ENCODE peak calls at places on chromosomes 13 and 19, in five cellular contexts. One of them, this sample, is unnamed.

GRCh38 chr19:8325454-8325853 is 4.2 kb downstream of the RPS28 start:
- DNase-seq in PC-3: no peak
- DNase-seq in GM23248: no peak
- DNase-seq in GM23338: no peak
- DNase-seq in hepatocyte: no peak
- DNase-seq in this sample: no peak

GRCh38 chr13:92717857-92718256 is 508.8 kb upstream of the GPC6 start:
- DNase-seq in GM23248: no peak
- DNase-seq in hepatocyte: no peak
- DNase-seq in GM23338: no peak
- DNase-seq in PC-3: no peak
- DNase-seq in this sample: no peak

GRCh38 chr19:3034845-3035541 is 5.9 kb upstream of the TLE2 start:
- DNase-seq in PC-3: no peak
- DNase-seq in GM23248: peak
- DNase-seq in GM23338: peak
- DNase-seq in hepatocyte: peak
- DNase-seq in this sample: no peak

GRCh38 chr13:113883314-113883811 is 19.5 kb upstream of the GAS6 start:
- DNase-seq in hepatocyte: no peak
- DNase-seq in GM23248: no peak
- DNase-seq in GM23338: no peak
- DNase-seq in PC-3: no peak
- DNase-seq in this sample: no peak

GRCh38 chr13:43698743-43699142 is 88.0 kb downstream of the ENOX1 start:
- DNase-seq in PC-3: no peak
- DNase-seq in GM23338: no peak
- DNase-seq in GM23248: peak
- DNase-seq in hepatocyte: peak
- DNase-seq in this sample: no peak

GRCh38 chr19:17306285-17306714 is 628 bp downstream of the MRPL34 start:
- DNase-seq in GM23248: no peak
- DNase-seq in hepatocyte: no peak
- DNase-seq in PC-3: peak
- DNase-seq in GM23338: peak
- DNase-seq in this sample: no peak

GRCh38 chr19:1829958-1830357 is 17.9 kb upstream of the ATP8B3 start:
- DNase-seq in GM23338: no peak
- DNase-seq in hepatocyte: no peak
- DNase-seq in PC-3: no peak
- DNase-seq in GM23248: no peak
- DNase-seq in this sample: no peak

GRCh38 chr13:36432106-36432544 is at the start of gene CCNA1:
- DNase-seq in PC-3: peak
- DNase-seq in GM23338: peak
- DNase-seq in GM23248: peak
- DNase-seq in hepatocyte: peak
- DNase-seq in this sample: no peak

GRCh38 chr13:114078501-114079451 is 53.6 kb downstream of the RASA3 start:
- DNase-seq in PC-3: peak
- DNase-seq in hepatocyte: peak
- DNase-seq in GM23338: no peak
- DNase-seq in GM23248: peak
- DNase-seq in this sample: no peak

GRCh38 chr19:52687658-52688057 is 47.2 kb downstream of the ZNF611 start:
- DNase-seq in PC-3: no peak
- DNase-seq in hepatocyte: no peak
- DNase-seq in GM23248: no peak
- DNase-seq in GM23338: no peak
- DNase-seq in this sample: no peak

GRCh38 chr19:51359294-51359693 is 6.9 kb downstream of the ETFB start:
- DNase-seq in GM23338: no peak
- DNase-seq in PC-3: peak
- DNase-seq in GM23248: peak
- DNase-seq in hepatocyte: peak
- DNase-seq in this sample: no peak

GRCh38 chr13:98300956-98301641 is 124.0 kb upstream of the RNF113B start:
- DNase-seq in GM23248: peak
- DNase-seq in PC-3: peak
- DNase-seq in GM23338: no peak
- DNase-seq in hepatocyte: peak
- DNase-seq in this sample: no peak

GRCh38 chr13:100209857-100210580 is 121.1 kb downstream of the PCCA start:
- DNase-seq in GM23248: peak
- DNase-seq in GM23338: no peak
- DNase-seq in hepatocyte: no peak
- DNase-seq in PC-3: peak
- DNase-seq in this sample: no peak

GRCh38 chr19:39840492-39840891 is 5.7 kb downstream of the FBL start:
- DNase-seq in GM23338: no peak
- DNase-seq in PC-3: no peak
- DNase-seq in hepatocyte: no peak
- DNase-seq in GM23248: no peak
- DNase-seq in this sample: no peak

GRCh38 chr13:81184556-81185265 is 843.8 kb upstream of the SPRY2 start:
- DNase-seq in PC-3: peak
- DNase-seq in GM23248: no peak
- DNase-seq in hepatocyte: no peak
- DNase-seq in GM23338: no peak
- DNase-seq in this sample: no peak

GRCh38 chr19:21398851-21399250 is 1.9 kb downstream of the ZNF493 start:
- DNase-seq in GM23338: no peak
- DNase-seq in hepatocyte: no peak
- DNase-seq in GM23248: peak
- DNase-seq in PC-3: no peak
- DNase-seq in this sample: no peak

GRCh38 chr13:113474179-113474578 is 16.3 kb downstream of the DCUN1D2 start:
- DNase-seq in GM23338: no peak
- DNase-seq in GM23248: peak
- DNase-seq in PC-3: no peak
- DNase-seq in hepatocyte: no peak
- DNase-seq in this sample: no peak

GRCh38 chr13:99415014-99415650 is 86.1 kb upstream of the TM9SF2 start:
- DNase-seq in hepatocyte: no peak
- DNase-seq in PC-3: no peak
- DNase-seq in GM23338: no peak
- DNase-seq in GM23248: no peak
- DNase-seq in this sample: no peak

GRCh38 chr13:102688306-102688973 is 6.4 kb downstream of the METTL21C start:
- DNase-seq in PC-3: no peak
- DNase-seq in GM23338: peak
- DNase-seq in GM23248: no peak
- DNase-seq in hepatocyte: no peak
- DNase-seq in this sample: no peak

GRCh38 chr19:46813570-46814358 is 25.4 kb upstream of the SLC1A5 start:
- DNase-seq in PC-3: peak
- DNase-seq in GM23338: no peak
- DNase-seq in GM23248: no peak
- DNase-seq in hepatocyte: no peak
- DNase-seq in this sample: no peak

GRCh38 chr19:38062959-38063786 is 156.2 kb downstream of the SIPA1L3 start:
- DNase-seq in GM23338: no peak
- DNase-seq in GM23248: no peak
- DNase-seq in PC-3: no peak
- DNase-seq in hepatocyte: no peak
- DNase-seq in this sample: no peak

GRCh38 chr13:97478247-97478646 is 44.3 kb downstream of the RAP2A start:
- DNase-seq in PC-3: no peak
- DNase-seq in GM23248: no peak
- DNase-seq in GM23338: peak
- DNase-seq in hepatocyte: no peak
- DNase-seq in this sample: no peak

GRCh38 chr19:41189425-41190065 is 3.5 kb upstream of the CYP2S1 start:
- DNase-seq in hepatocyte: no peak
- DNase-seq in GM23338: peak
- DNase-seq in GM23248: no peak
- DNase-seq in PC-3: peak
- DNase-seq in this sample: no peak

GRCh38 chr19:42850981-42851717 is 28.4 kb downstream of the PSG1 start:
- DNase-seq in PC-3: peak
- DNase-seq in hepatocyte: no peak
- DNase-seq in GM23338: no peak
- DNase-seq in GM23248: peak
- DNase-seq in this sample: no peak

GRCh38 chr13:100124265-100124664 is 35.4 kb downstream of the PCCA start:
- DNase-seq in GM23248: peak
- DNase-seq in GM23338: no peak
- DNase-seq in hepatocyte: no peak
- DNase-seq in PC-3: no peak
- DNase-seq in this sample: no peak

GRCh38 chr13:36456577-36456976 is 24.3 kb downstream of the CCNA1 start:
- DNase-seq in hepatocyte: no peak
- DNase-seq in GM23248: no peak
- DNase-seq in GM23338: no peak
- DNase-seq in PC-3: no peak
- DNase-seq in this sample: no peak

GRCh38 chr13:103835052-103835451 is 768.8 kb upstream of the SLC10A2 start:
- DNase-seq in PC-3: no peak
- DNase-seq in GM23338: no peak
- DNase-seq in hepatocyte: no peak
- DNase-seq in GM23248: no peak
- DNase-seq in this sample: no peak

GRCh38 chr13:111043575-111043982 is 71.5 kb upstream of the ARHGEF7 start:
- DNase-seq in GM23338: no peak
- DNase-seq in hepatocyte: no peak
- DNase-seq in GM23248: peak
- DNase-seq in PC-3: peak
- DNase-seq in this sample: no peak

GRCh38 chr19:49442354-49442753 is 1.0 kb upstream of the SLC17A7 start:
- DNase-seq in hepatocyte: no peak
- DNase-seq in GM23248: peak
- DNase-seq in PC-3: peak
- DNase-seq in GM23338: peak
- DNase-seq in this sample: no peak

GRCh38 chr13:63435668-63436275 is 2020.1 kb upstream of the PCDH20 start:
- DNase-seq in GM23248: peak
- DNase-seq in PC-3: peak
- DNase-seq in GM23338: no peak
- DNase-seq in hepatocyte: peak
- DNase-seq in this sample: no peak

GRCh38 chr13:49739498-49740187 is 48.4 kb upstream of the EBPL start:
- DNase-seq in PC-3: no peak
- DNase-seq in GM23248: no peak
- DNase-seq in hepatocyte: no peak
- DNase-seq in GM23338: no peak
- DNase-seq in this sample: no peak

GRCh38 chr13:46668302-46668720 is 115.3 kb downstream of the LRCH1 start:
- DNase-seq in GM23248: peak
- DNase-seq in hepatocyte: no peak
- DNase-seq in PC-3: peak
- DNase-seq in GM23338: no peak
- DNase-seq in this sample: no peak

GRCh38 chr13:48110930-48111721 is 16.2 kb upstream of the MED4 start:
- DNase-seq in PC-3: no peak
- DNase-seq in GM23248: no peak
- DNase-seq in GM23338: no peak
- DNase-seq in hepatocyte: no peak
- DNase-seq in this sample: no peak

GRCh38 chr19:1302534-1303239 is 17.0 kb downstream of the EFNA2 start:
- DNase-seq in GM23338: no peak
- DNase-seq in hepatocyte: no peak
- DNase-seq in PC-3: no peak
- DNase-seq in GM23248: no peak
- DNase-seq in this sample: no peak

GRCh38 chr13:28739376-28739775 is 20.6 kb upstream of the SLC46A3 start:
- DNase-seq in GM23248: no peak
- DNase-seq in PC-3: no peak
- DNase-seq in GM23338: no peak
- DNase-seq in hepatocyte: no peak
- DNase-seq in this sample: no peak

GRCh38 chr13:28743499-28744083 is 24.8 kb upstream of the SLC46A3 start:
- DNase-seq in hepatocyte: no peak
- DNase-seq in GM23338: no peak
- DNase-seq in PC-3: no peak
- DNase-seq in GM23248: no peak
- DNase-seq in this sample: no peak

GRCh38 chr13:28743045-28743444 is 24.3 kb upstream of the SLC46A3 start:
- DNase-seq in GM23338: no peak
- DNase-seq in GM23248: no peak
- DNase-seq in PC-3: no peak
- DNase-seq in hepatocyte: no peak
- DNase-seq in this sample: no peak

GRCh38 chr13:28744091-28744536 is 25.3 kb upstream of the SLC46A3 start:
- DNase-seq in PC-3: peak
- DNase-seq in hepatocyte: no peak
- DNase-seq in GM23248: peak
- DNase-seq in GM23338: peak
- DNase-seq in this sample: no peak

GRCh38 chr13:28741080-28741479 is 22.3 kb upstream of the SLC46A3 start:
- DNase-seq in GM23338: no peak
- DNase-seq in PC-3: no peak
- DNase-seq in hepatocyte: no peak
- DNase-seq in GM23248: no peak
- DNase-seq in this sample: no peak
- TF ChIP-seq EZH2phosphoT487 in GM23338: no peak
- TF ChIP-seq EZH2phosphoT487 in PC-3: no peak
- TF ChIP-seq EZH2phosphoT487 in hepatocyte: no peak
- TF ChIP-seq EZH2phosphoT487 in GM23248: no peak
- TF ChIP-seq EZH2phosphoT487 in this sample: no peak

GRCh38 chr13:30580852-30581502 is 36.7 kb upstream of the USPL1 start:
- DNase-seq in GM23338: no peak
- DNase-seq in GM23248: peak
- DNase-seq in PC-3: peak
- DNase-seq in hepatocyte: no peak
- DNase-seq in this sample: no peak

GRCh38 chr13:30581582-30581981 is 36.1 kb upstream of the USPL1 start:
- DNase-seq in hepatocyte: no peak
- DNase-seq in PC-3: peak
- DNase-seq in GM23338: peak
- DNase-seq in GM23248: peak
- DNase-seq in this sample: peak

GRCh38 chr13:30577381-30577780 is 40.3 kb upstream of the USPL1 start:
- DNase-seq in GM23248: peak
- DNase-seq in PC-3: peak
- DNase-seq in hepatocyte: peak
- DNase-seq in GM23338: no peak
- DNase-seq in this sample: peak

GRCh38 chr13:30572859-30573275 is 44.9 kb upstream of the USPL1 start:
- DNase-seq in hepatocyte: peak
- DNase-seq in GM23248: peak
- DNase-seq in PC-3: peak
- DNase-seq in GM23338: peak
- DNase-seq in this sample: peak

GRCh38 chr13:30576528-30576927 is 41.2 kb upstream of the USPL1 start:
- DNase-seq in GM23248: no peak
- DNase-seq in PC-3: peak
- DNase-seq in hepatocyte: peak
- DNase-seq in GM23338: no peak
- DNase-seq in this sample: no peak
- TF ChIP-seq EZH2phosphoT487 in GM23248: no peak
- TF ChIP-seq EZH2phosphoT487 in PC-3: no peak
- TF ChIP-seq EZH2phosphoT487 in hepatocyte: no peak
- TF ChIP-seq EZH2phosphoT487 in GM23338: no peak
- TF ChIP-seq EZH2phosphoT487 in this sample: no peak

GRCh38 chr13:23701646-23702045 is 131.4 kb downstream of the TNFRSF19 start:
- DNase-seq in GM23248: no peak
- DNase-seq in GM23338: no peak
- DNase-seq in PC-3: no peak
- DNase-seq in hepatocyte: no peak
- DNase-seq in this sample: no peak
- TF ChIP-seq EZH2phosphoT487 in GM23248: no peak
- TF ChIP-seq EZH2phosphoT487 in GM23338: no peak
- TF ChIP-seq EZH2phosphoT487 in PC-3: no peak
- TF ChIP-seq EZH2phosphoT487 in hepatocyte: no peak
- TF ChIP-seq EZH2phosphoT487 in this sample: no peak

GRCh38 chr19:48123907-48124675 is 13.5 kb upstream of the PLA2G4C start:
- DNase-seq in hepatocyte: peak
- DNase-seq in GM23248: peak
- DNase-seq in PC-3: peak
- DNase-seq in GM23338: no peak
- DNase-seq in this sample: no peak
- TF ChIP-seq EZH2phosphoT487 in hepatocyte: no peak
- TF ChIP-seq EZH2phosphoT487 in GM23248: no peak
- TF ChIP-seq EZH2phosphoT487 in PC-3: no peak
- TF ChIP-seq EZH2phosphoT487 in GM23338: no peak
- TF ChIP-seq EZH2phosphoT487 in this sample: no peak